ENCODE peak calls at places on chromosomes 1 and 21, in seven cellular contexts. One of them, this sample, is unnamed.

GRCh38 chr1:32981003-32981909 is 16.6 kb upstream of the RNF19B start:
- DNase-seq in CD8-positive, alpha-beta memory T cell: peak
- DNase-seq in activated effector memory CD4-positive, alpha-beta T cell treated with Interleukin-2 at 50 U/mL for 16 hours: peak
- DNase-seq in stimulated activated CD4-positive, alpha-beta T cell treated with anti-CD3 and anti-CD28 coated beads, Interleukin-1b, Interleukin-23, amount 100 ng/mL, for 24 hours: peak
- DNase-seq in epithelial cell of esophagus: peak
- DNase-seq in NCI-H2107: no peak
- DNase-seq in activated T-helper 1 cell treated with Interleukin-2 at 50 U/mL for 16 hours: peak
- DNase-seq in this sample: peak

GRCh38 chr1:210910020-210910575 is 223.8 kb downstream of the KCNH1 start:
- DNase-seq in CD8-positive, alpha-beta memory T cell: no peak
- DNase-seq in activated effector memory CD4-positive, alpha-beta T cell treated with Interleukin-2 at 50 U/mL for 16 hours: no peak
- DNase-seq in stimulated activated CD4-positive, alpha-beta T cell treated with anti-CD3 and anti-CD28 coated beads, Interleukin-1b, Interleukin-23, amount 100 ng/mL, for 24 hours: no peak
- DNase-seq in epithelial cell of esophagus: no peak
- DNase-seq in NCI-H2107: no peak
- DNase-seq in activated T-helper 1 cell treated with Interleukin-2 at 50 U/mL for 16 hours: no peak
- DNase-seq in this sample: no peak

GRCh38 chr1:107138767-107139445 is 1.9 kb upstream of the NTNG1 start:
- DNase-seq in CD8-positive, alpha-beta memory T cell: no peak
- DNase-seq in activated effector memory CD4-positive, alpha-beta T cell treated with Interleukin-2 at 50 U/mL for 16 hours: no peak
- DNase-seq in stimulated activated CD4-positive, alpha-beta T cell treated with anti-CD3 and anti-CD28 coated beads, Interleukin-1b, Interleukin-23, amount 100 ng/mL, for 24 hours: no peak
- DNase-seq in epithelial cell of esophagus: peak
- DNase-seq in NCI-H2107: no peak
- DNase-seq in activated T-helper 1 cell treated with Interleukin-2 at 50 U/mL for 16 hours: no peak
- DNase-seq in this sample: no peak

GRCh38 chr1:68205794-68206358 is 26.4 kb downstream of the WLS start:
- DNase-seq in CD8-positive, alpha-beta memory T cell: no peak
- DNase-seq in activated effector memory CD4-positive, alpha-beta T cell treated with Interleukin-2 at 50 U/mL for 16 hours: no peak
- DNase-seq in stimulated activated CD4-positive, alpha-beta T cell treated with anti-CD3 and anti-CD28 coated beads, Interleukin-1b, Interleukin-23, amount 100 ng/mL, for 24 hours: no peak
- DNase-seq in epithelial cell of esophagus: no peak
- DNase-seq in NCI-H2107: no peak
- DNase-seq in activated T-helper 1 cell treated with Interleukin-2 at 50 U/mL for 16 hours: no peak
- DNase-seq in this sample: no peak

GRCh38 chr1:207755846-207756692 is 4.2 kb downstream of the CD46 start:
- DNase-seq in CD8-positive, alpha-beta memory T cell: no peak
- DNase-seq in activated effector memory CD4-positive, alpha-beta T cell treated with Interleukin-2 at 50 U/mL for 16 hours: no peak
- DNase-seq in stimulated activated CD4-positive, alpha-beta T cell treated with anti-CD3 and anti-CD28 coated beads, Interleukin-1b, Interleukin-23, amount 100 ng/mL, for 24 hours: no peak
- DNase-seq in epithelial cell of esophagus: peak
- DNase-seq in NCI-H2107: no peak
- DNase-seq in activated T-helper 1 cell treated with Interleukin-2 at 50 U/mL for 16 hours: no peak
- DNase-seq in this sample: no peak

GRCh38 chr1:8133657-8134430 is 107.7 kb upstream of the ERRFI1 start:
- DNase-seq in CD8-positive, alpha-beta memory T cell: no peak
- DNase-seq in activated effector memory CD4-positive, alpha-beta T cell treated with Interleukin-2 at 50 U/mL for 16 hours: no peak
- DNase-seq in stimulated activated CD4-positive, alpha-beta T cell treated with anti-CD3 and anti-CD28 coated beads, Interleukin-1b, Interleukin-23, amount 100 ng/mL, for 24 hours: no peak
- DNase-seq in epithelial cell of esophagus: peak
- DNase-seq in NCI-H2107: no peak
- DNase-seq in activated T-helper 1 cell treated with Interleukin-2 at 50 U/mL for 16 hours: no peak
- DNase-seq in this sample: no peak

GRCh38 chr1:23980725-23981063 is 567 bp upstream of the SRSF10 start:
- DNase-seq in CD8-positive, alpha-beta memory T cell: no peak
- DNase-seq in activated effector memory CD4-positive, alpha-beta T cell treated with Interleukin-2 at 50 U/mL for 16 hours: peak
- DNase-seq in stimulated activated CD4-positive, alpha-beta T cell treated with anti-CD3 and anti-CD28 coated beads, Interleukin-1b, Interleukin-23, amount 100 ng/mL, for 24 hours: peak
- DNase-seq in epithelial cell of esophagus: peak
- DNase-seq in NCI-H2107: peak
- DNase-seq in activated T-helper 1 cell treated with Interleukin-2 at 50 U/mL for 16 hours: peak
- DNase-seq in this sample: no peak

GRCh38 chr21:17513214-17514123 is 626 bp downstream of the CXADR start:
- DNase-seq in CD8-positive, alpha-beta memory T cell: peak
- DNase-seq in activated effector memory CD4-positive, alpha-beta T cell treated with Interleukin-2 at 50 U/mL for 16 hours: peak
- DNase-seq in stimulated activated CD4-positive, alpha-beta T cell treated with anti-CD3 and anti-CD28 coated beads, Interleukin-1b, Interleukin-23, amount 100 ng/mL, for 24 hours: no peak
- DNase-seq in epithelial cell of esophagus: peak
- DNase-seq in NCI-H2107: peak
- DNase-seq in activated T-helper 1 cell treated with Interleukin-2 at 50 U/mL for 16 hours: peak
- DNase-seq in this sample: no peak

GRCh38 chr1:184595609-184596008 is 159.0 kb downstream of the EDEM3 start:
- DNase-seq in CD8-positive, alpha-beta memory T cell: no peak
- DNase-seq in activated effector memory CD4-positive, alpha-beta T cell treated with Interleukin-2 at 50 U/mL for 16 hours: no peak
- DNase-seq in stimulated activated CD4-positive, alpha-beta T cell treated with anti-CD3 and anti-CD28 coated beads, Interleukin-1b, Interleukin-23, amount 100 ng/mL, for 24 hours: no peak
- DNase-seq in epithelial cell of esophagus: peak
- DNase-seq in NCI-H2107: no peak
- DNase-seq in activated T-helper 1 cell treated with Interleukin-2 at 50 U/mL for 16 hours: no peak
- DNase-seq in this sample: no peak